ENCODE peak calls at places on chromosomes 3 and 15, in eight cellular contexts. W is endothelial cell, R is choroid plexus epithelial cell, Z is heart left ventricle, G is BJ, B is left ventricle myocardium superior, Q is cardiac muscle cell, T is NCI-H1417. N is an unnamed sample.

GRCh38 chr3:11734-12133 is 184.8 kb upstream of the CHL1 start:
- DNase-seq in W (no peak), R (no peak), Z (peak; percentile 24), G (no peak), B (peak; percentile 28), Q (peak; percentile 1), T (no peak), N (no peak)

GRCh38 chr3:66271231-66271630 is 50.4 kb downstream of the SLC25A26 start:
- DNase-seq in W (no peak), R (no peak), Z (no peak), G (no peak), B (no peak), Q (no peak), T (no peak), N (no peak)

GRCh38 chr3:38950585-38950984 is 101.2 kb downstream of the SCN11A start:
- DNase-seq in W (no peak), R (no peak), Z (no peak), G (no peak), B (no peak), Q (no peak), T (no peak), N (no peak)

GRCh38 chr3:130896101-130896500 is 2.2 kb downstream of the ATP2C1 start:
- DNase-seq in W (no peak), R (peak; percentile 20), Z (no peak), G (no peak), B (no peak), Q (no peak), T (no peak), N (peak; percentile 34)

GRCh38 chr15:78394981-78395619 is 42.9 kb upstream of the IREB2 start:
- DNase-seq in W (no peak), R (peak; percentile 31), Z (no peak), G (no peak), B (no peak), Q (peak; percentile 34), T (peak; percentile 62), N (no peak)

GRCh38 chr3:177144922-177145321 is 52.4 kb downstream of the TBL1XR1 start:
- DNase-seq in W (no peak), R (peak; percentile 18), Z (no peak), G (no peak), B (no peak), Q (no peak), T (peak; percentile 17), N (no peak)

GRCh38 chr15:95291878-95292472 is 1038.5 kb upstream of the NR2F2 start:
- DNase-seq in W (no peak), R (peak; percentile 70), Z (no peak), G (no peak), B (no peak), Q (peak; percentile 39), T (no peak), N (no peak)

GRCh38 chr3:190566043-190566933 is 52.4 kb downstream of the IL1RAP start:
- DNase-seq in W (peak; percentile 32), R (peak; percentile 99), Z (peak; percentile 87), G (peak; percentile 98), B (peak; percentile 72), Q (peak; percentile 42), T (no peak), N (peak; percentile 95)

GRCh38 chr15:51692154-51692553 is 10.9 kb downstream of the SCG3 start:
- DNase-seq in W (no peak), R (no peak), Z (no peak), G (no peak), B (no peak), Q (no peak), T (no peak), N (no peak)

GRCh38 chr3:45606991-45607712 is 12.6 kb downstream of the LIMD1 start:
- DNase-seq in W (no peak), R (peak; percentile 35), Z (peak; percentile 80), G (no peak), B (peak; percentile 65), Q (no peak), T (no peak), N (no peak)

GRCh38 chr3:126607214-126607908 is 47.6 kb downstream of the TXNRD3 start:
- DNase-seq in W (no peak), R (peak; percentile 68), Z (no peak), G (peak; percentile 7), B (no peak), Q (no peak), T (no peak), N (peak; percentile 46)

GRCh38 chr15:55998478-55998877 is 5.1 kb upstream of the NEDD4 start:
- DNase-seq in W (no peak), R (no peak), Z (no peak), G (no peak), B (no peak), Q (no peak), T (no peak), N (no peak)

GRCh38 chr3:183502782-183503181 is 52.7 kb downstream of the KLHL6 start:
- DNase-seq in W (no peak), R (peak; percentile 17), Z (peak; percentile 47), G (no peak), B (peak; percentile 51), Q (no peak), T (peak; percentile 60), N (no peak)

GRCh38 chr15:64905941-64906340 is 5.8 kb upstream of the ANKDD1A start:
- DNase-seq in W (no peak), R (no peak), Z (no peak), G (no peak), B (peak; percentile 25), Q (no peak), T (no peak), N (no peak)

GRCh38 chr15:99989095-99989494 is 255.9 kb upstream of the LYSMD4 start:
- DNase-seq in W (no peak), R (no peak), Z (no peak), G (no peak), B (no peak), Q (no peak), T (no peak), N (no peak)

GRCh38 chr3:190041333-190042041 is 79.2 kb downstream of the P3H2 start:
- DNase-seq in W (no peak), R (peak; percentile 80), Z (no peak), G (no peak), B (no peak), Q (no peak), T (no peak), N (no peak)

GRCh38 chr15:60483042-60483441 is 4.1 kb upstream of the ICE2 start:
- DNase-seq in W (no peak), R (no peak), Z (no peak), G (no peak), B (no peak), Q (no peak), T (no peak), N (no peak)

GRCh38 chr3:124837730-124838186 is 49.4 kb downstream of the ITGB5 start:
- DNase-seq in W (peak; percentile 30), R (peak; percentile 58), Z (peak; percentile 69), G (peak; percentile 80), B (peak; percentile 63), Q (no peak), T (no peak), N (no peak)

GRCh38 chr3:71254658-71255057 is 328.9 kb downstream of the FOXP1 start:
- DNase-seq in W (no peak), R (peak; percentile 76), Z (no peak), G (no peak), B (no peak), Q (no peak), T (no peak), N (no peak)

GRCh38 chr3:142888484-142889262 is at the start of gene PCOLCE2:
- DNase-seq in W (peak; percentile 43), R (no peak), Z (peak; percentile 61), G (no peak), B (peak; percentile 64), Q (peak; percentile 61), T (peak; percentile 87), N (peak; percentile 32)

GRCh38 chr3:47612178-47612577 is 33.5 kb upstream of the CSPG5 start:
- DNase-seq in W (no peak), R (peak; percentile 90), Z (no peak), G (peak; percentile 57), B (no peak), Q (no peak), T (no peak), N (no peak)